ENCODE peak calls at places on chromosome 3, in four cellular contexts. Q, Y, J and H are unnamed samples.
A peak's percentile ranks its signal among the peaks of the same experiment; 100 is the strongest.

GRCh38 chr3:78281381-78281780 is 1241.5 kb downstream of the ROBO2 start:
- DNase-seq in Q (no peak), Y (peak; percentile 63), J (no peak), H (no peak)

GRCh38 chr3:185328324-185329004 is 34.5 kb upstream of the MAP3K13 start:
- DNase-seq in Q (no peak), Y (no peak), J (no peak), H (peak; percentile 67)

GRCh38 chr3:130905551-130905950 is 11.7 kb downstream of the ATP2C1 start:
- DNase-seq in Q (no peak), Y (no peak), J (no peak), H (peak; percentile 4)

GRCh38 chr3:113533534-113533892 is 1.2 kb downstream of the SIDT1 start:
- DNase-seq in Q (no peak), Y (no peak), J (no peak), H (no peak)

GRCh38 chr3:186383026-186383993 is 21.3 kb upstream of the DGKG start:
- DNase-seq in Q (no peak), Y (no peak), J (no peak), H (no peak)

GRCh38 chr3:151096697-151097096 is 11.2 kb downstream of the MED12L start:
- DNase-seq in Q (no peak), Y (no peak), J (no peak), H (no peak)

GRCh38 chr3:71208273-71209095 is 375.0 kb downstream of the FOXP1 start:
- DNase-seq in Q (no peak), Y (no peak), J (peak; percentile 15), H (peak; percentile 33)

GRCh38 chr3:150407818-150408231 is 273 bp upstream of the TSC22D2 start:
- DNase-seq in Q (no peak), Y (no peak), J (no peak), H (peak; percentile 64)

GRCh38 chr3:130925628-130926027 is 31.7 kb downstream of the ATP2C1 start:
- DNase-seq in Q (no peak), Y (no peak), J (no peak), H (no peak)

GRCh38 chr3:197877902-197878301 is 72.1 kb upstream of the RPL35A start:
- DNase-seq in Q (no peak), Y (no peak), J (no peak), H (no peak)

GRCh38 chr3:147411777-147412176 is 2.6 kb downstream of the ZIC1 start:
- DNase-seq in Q (no peak), Y (peak; percentile 54), J (no peak), H (no peak)

GRCh38 chr3:42014949-42015533 is 53.1 kb upstream of the ULK4 start:
- DNase-seq in Q (no peak), Y (peak; percentile 79), J (peak; percentile 30), H (no peak)

GRCh38 chr3:17632401-17633100 is 109.9 kb downstream of the TBC1D5 start:
- DNase-seq in Q (peak; percentile 14), Y (no peak), J (peak; percentile 46), H (no peak)

GRCh38 chr3:152300029-152300764 is 31.5 kb downstream of the MBNL1 start:
- DNase-seq in Q (no peak), Y (peak; percentile 71), J (no peak), H (no peak)

GRCh38 chr3:9362731-9363530 is at the start of gene THUMPD3:
- DNase-seq in Q (peak; percentile 48), Y (peak; percentile 88), J (peak; percentile 91), H (peak; percentile 88)

GRCh38 chr3:12501360-12502020 is 17.2 kb downstream of the TSEN2 start:
- DNase-seq in Q (no peak), Y (peak; percentile 18), J (no peak), H (no peak)

GRCh38 chr3:127078626-127079025 is 95.7 kb downstream of the PLXNA1 start:
- DNase-seq in Q (no peak), Y (no peak), J (no peak), H (no peak)

GRCh38 chr3:115072265-115073008 is 74.7 kb downstream of the ZBTB20 start:
- DNase-seq in Q (no peak), Y (no peak), J (peak; percentile 45), H (no peak)

GRCh38 chr3:190041333-190042041 is 79.2 kb downstream of the P3H2 start:
- DNase-seq in Q (no peak), Y (no peak), J (no peak), H (no peak)

GRCh38 chr3:157493627-157494550 is 9.3 kb downstream of the VEPH1 start:
- DNase-seq in Q (no peak), Y (peak; percentile 63), J (peak; percentile 76), H (peak; percentile 10)

GRCh38 chr3:42019144-42019952 is 57.4 kb upstream of the ULK4 start:
- DNase-seq in Q (no peak), Y (no peak), J (no peak), H (no peak)

GRCh38 chr3:57985176-57985976 is 22.8 kb upstream of the FLNB start:
- DNase-seq in Q (no peak), Y (no peak), J (no peak), H (no peak)

GRCh38 chr3:114608293-114608692 is 314.5 kb downstream of the TIGIT start:
- DNase-seq in Q (peak; percentile 37), Y (no peak), J (no peak), H (no peak)

GRCh38 chr3:46312996-46313395 is 40.9 kb upstream of the CCR2 start:
- DNase-seq in Q (no peak), Y (no peak), J (no peak), H (no peak)

GRCh38 chr3:3806856-3807255 is 7.6 kb downstream of the LRRN1 start:
- DNase-seq in Q (no peak), Y (no peak), J (no peak), H (no peak)